ENCODE peak calls at places on chromosomes 12 and 14, in seven cellular contexts. Y is GM12892, W is K562, D is HepG2, U is GM12878, E is SK-N-SH, G is H1. K is an unnamed sample.

GRCh38 chr14:53409289-53409688 is 256.2 kb upstream of the DDHD1 start:
- DNase-seq in E (no peak), U (no peak), W (no peak), Y (no peak), G (no peak), D (no peak), K (no peak)

GRCh38 chr12:49364989-49365388 is 2.3 kb upstream of the SPATS2 start:
- DNase-seq in U (no peak), D (no peak), W (no peak), E (no peak), Y (no peak), G (no peak), K (no peak)

GRCh38 chr14:50148799-50149198 is 32.4 kb upstream of the VCPKMT start:
- DNase-seq in Y (no peak), G (no peak), E (no peak), U (no peak), W (no peak), D (no peak), K (no peak)

GRCh38 chr12:104742551-104742961 is 215.5 kb downstream of the SLC41A2 start:
- DNase-seq in E (no peak), U (no peak), G (no peak), Y (no peak), W (no peak), D (no peak), K (no peak)

GRCh38 chr12:45695035-45695434 is 34.5 kb upstream of the ARID2 start:
- DNase-seq in Y (no peak), G (no peak), W (no peak), D (no peak), E (no peak), U (no peak), K (no peak)

GRCh38 chr12:104682790-104683279 is 226.1 kb downstream of the CHST11 start:
- DNase-seq in U (peak; percentile 51), W (no peak), Y (peak; percentile 42), D (no peak), G (no peak), E (no peak), K (peak; percentile 49)

GRCh38 chr12:88600272-88600671 is 20.0 kb upstream of the KITLG start:
- DNase-seq in W (no peak), G (no peak), E (no peak), D (no peak), Y (no peak), U (no peak), K (no peak)

GRCh38 chr12:4477133-4477532 is 31.5 kb upstream of the FGF6 start:
- DNase-seq in E (no peak), U (no peak), G (no peak), W (no peak), Y (no peak), D (no peak), K (no peak)

GRCh38 chr14:102510616-102511520 is 1.3 kb upstream of the ANKRD9 start:
- DNase-seq in Y (no peak), U (no peak), W (peak; percentile 67), D (peak; percentile 79), G (peak; percentile 93), E (no peak), K (no peak)

GRCh38 chr12:1518763-1519516 is 75.4 kb downstream of the FBXL14 start:
- DNase-seq in D (peak; percentile 66), Y (no peak), G (no peak), W (peak; percentile 26), U (no peak), E (no peak), K (no peak)

GRCh38 chr14:77985235-77985634 is 184.9 kb upstream of the NRXN3 start:
- DNase-seq in E (no peak), W (no peak), G (no peak), U (no peak), Y (no peak), D (no peak), K (no peak)

GRCh38 chr12:44874981-44875416 is 1.1 kb downstream of the NELL2 start:
- DNase-seq in D (no peak), U (no peak), W (no peak), E (peak; percentile 23), Y (no peak), G (peak; percentile 63), K (no peak)

GRCh38 chr12:46073321-46073720 is 82.9 kb upstream of the SCAF11 start:
- DNase-seq in W (no peak), D (no peak), U (no peak), G (no peak), Y (no peak), E (no peak), K (no peak)

GRCh38 chr12:116784238-116784612 is 46.1 kb downstream of the RNFT2 start:
- DNase-seq in W (peak; percentile 67), U (no peak), G (no peak), Y (no peak), E (peak; percentile 25), D (no peak), K (no peak)

GRCh38 chr14:80117876-80118275 is 93.4 kb downstream of the DIO2 start:
- DNase-seq in Y (no peak), G (no peak), U (no peak), W (no peak), E (no peak), D (no peak), K (no peak)

GRCh38 chr12:6442799-6443198 is 2.0 kb upstream of the CD27 start:
- DNase-seq in Y (no peak), G (no peak), E (no peak), U (no peak), D (no peak), W (no peak), K (no peak)

GRCh38 chr14:75428230-75429104 is 645 bp downstream of the JDP2 start:
- DNase-seq in G (no peak), D (no peak), E (peak; percentile 73), U (no peak), W (peak; percentile 74), Y (peak; percentile 54), K (peak; percentile 47)

GRCh38 chr14:58635041-58635440 is 2.7 kb upstream of the DACT1 start:
- DNase-seq in W (no peak), E (no peak), U (no peak), Y (no peak), D (no peak), G (no peak), K (no peak)

DNA sequence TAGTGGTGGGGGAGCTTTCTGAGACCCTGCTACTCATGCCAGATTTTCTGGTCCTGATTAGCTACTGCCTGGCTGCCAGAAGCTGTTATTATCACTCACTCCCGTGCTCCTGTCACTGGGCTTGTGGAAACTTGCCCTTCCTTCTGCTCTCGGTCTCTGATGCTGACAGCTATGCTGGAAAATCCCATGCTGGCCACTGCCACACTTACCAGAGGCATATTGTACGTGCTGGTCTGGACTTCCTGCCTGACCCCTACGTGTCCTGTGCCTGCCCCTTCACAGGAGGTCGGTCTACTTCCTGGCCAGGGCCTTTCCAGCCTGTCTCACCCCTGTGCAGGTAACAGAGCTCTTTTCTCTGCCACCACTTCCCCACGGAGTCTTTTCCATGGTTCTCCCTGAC is 149.4 kb upstream of the PLEKHG7 start:
- DNase-seq in G (no peak), U (no peak), Y (no peak), W (no peak), D (no peak), E (no peak), K (no peak)
- TF ChIP-seq TAF1 in G (no peak), U (no peak), Y (no peak), W (no peak), D (no peak), E (no peak), K (peak; percentile 36)

DNA sequence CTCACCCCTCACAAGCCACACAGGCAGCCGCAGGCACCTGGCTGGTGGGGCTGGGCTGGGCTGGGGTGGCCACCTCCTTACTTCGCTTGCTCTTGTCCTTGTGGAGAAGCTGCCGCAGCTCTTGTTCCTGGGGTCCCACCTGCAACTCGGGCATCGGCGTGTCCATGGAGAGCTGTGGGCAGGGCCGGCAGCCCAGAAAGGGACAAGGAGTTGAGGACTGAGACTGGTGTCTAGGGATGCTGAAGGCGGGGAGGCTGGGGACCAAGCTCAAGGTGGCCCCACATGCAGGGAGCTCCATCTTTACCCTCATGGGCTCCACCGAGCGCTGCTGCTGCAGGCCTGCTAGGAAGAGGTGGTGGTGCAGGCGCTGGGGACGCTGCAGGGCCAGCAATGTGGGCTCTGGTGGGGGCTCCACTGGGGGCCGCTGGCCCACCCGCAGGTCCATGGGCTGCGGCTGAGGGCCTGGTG is 21.2 kb downstream of the HDAC7 start:
- DNase-seq in D (no peak), U (no peak), W (no peak), E (no peak), G (no peak), Y (no peak), K (no peak)
- TF ChIP-seq TAF1 in D (no peak), U (no peak), W (no peak), E (no peak), G (no peak), Y (no peak), K (no peak)

GRCh38 chr14:51395361-51395849 is 155.4 kb downstream of the TMX1 start:
- DNase-seq in D (no peak), G (peak; percentile 54), W (no peak), Y (no peak), U (no peak), E (peak; percentile 72), K (no peak)

GRCh38 chr14:51394391-51394790 is 154.3 kb downstream of the TMX1 start:
- DNase-seq in G (no peak), E (no peak), D (no peak), U (no peak), Y (no peak), W (no peak), K (no peak)

GRCh38 chr14:51394804-51395203 is 154.8 kb downstream of the TMX1 start:
- DNase-seq in U (no peak), W (no peak), Y (no peak), D (no peak), E (no peak), G (no peak), K (no peak)

GRCh38 chr14:51398898-51399297 is 158.9 kb downstream of the TMX1 start:
- DNase-seq in Y (no peak), D (no peak), U (no peak), W (no peak), G (no peak), E (no peak), K (no peak)

GRCh38 chr14:51396222-51396815 is 156.3 kb downstream of the TMX1 start:
- DNase-seq in G (no peak), D (no peak), Y (no peak), E (no peak), W (no peak), U (no peak), K (no peak)
- TF ChIP-seq TAF1 in G (no peak), D (no peak), Y (no peak), E (peak; percentile 33), W (no peak), U (no peak), K (no peak)

GRCh38 chr12:34207858-34208257 is 185.6 kb downstream of the ALG10 start:
- DNase-seq in W (no peak), D (no peak), Y (no peak), G (no peak), U (no peak), E (no peak), K (no peak)

GRCh38 chr12:34210183-34210582 is 187.9 kb downstream of the ALG10 start:
- DNase-seq in U (no peak), E (peak; percentile 9), Y (no peak), D (no peak), G (no peak), W (no peak), K (no peak)

GRCh38 chr12:34209259-34209835 is 187.1 kb downstream of the ALG10 start:
- DNase-seq in U (no peak), W (no peak), D (no peak), E (peak; percentile 7), G (no peak), Y (no peak), K (no peak)

GRCh38 chr12:34210689-34211530 is 188.6 kb downstream of the ALG10 start:
- DNase-seq in G (no peak), U (no peak), D (no peak), W (no peak), Y (no peak), E (no peak), K (no peak)

GRCh38 chr12:34208331-34209258 is 186.3 kb downstream of the ALG10 start:
- DNase-seq in E (peak; percentile 22), D (no peak), G (no peak), W (no peak), Y (no peak), U (no peak), K (no peak)
- TF ChIP-seq TAF1 in E (no peak), D (no peak), G (no peak), W (no peak), Y (no peak), U (no peak), K (no peak)